ENCODE peak calls at places on chromosomes 11 and 22, in four cellular contexts. D is astrocyte, K is neural crest cell, X is testis. J is an unnamed sample.

GRCh38 chr11:76614471-76615183 is 55.9 kb downstream of the LRRC32 start:
- DNase-seq in D (no peak), K (no peak), X (no peak), J (no peak)

GRCh38 chr11:103631841-103632240 is 404.6 kb upstream of the DDI1 start:
- DNase-seq in D (no peak), K (no peak), X (no peak), J (no peak)

GRCh38 chr11:112100457-112100856 is 13.8 kb downstream of the SDHD start:
- DNase-seq in D (peak; percentile 29), K (no peak), X (no peak), J (no peak)

GRCh38 chr22:46791201-46791731 is 28.8 kb downstream of the TBC1D22A start:
- DNase-seq in D (peak; percentile 58), K (no peak), X (no peak), J (no peak)

GRCh38 chr11:119410501-119410900 is 12.5 kb downstream of the THY1 start:
- DNase-seq in D (no peak), K (no peak), X (no peak), J (no peak)

GRCh38 chr22:41364955-41365354 is 16.8 kb upstream of the TEF start:
- DNase-seq in D (no peak), K (no peak), X (no peak), J (no peak)

GRCh38 chr11:129655247-129655832 is 160.3 kb upstream of the TMEM45B start:
- DNase-seq in D (no peak), K (no peak), X (no peak), J (no peak)

GRCh38 chr11:46120711-46121327 is 435 bp downstream of the PHF21A start:
- DNase-seq in D (peak; percentile 82), K (peak; percentile 34), X (peak; percentile 61), J (no peak)

GRCh38 chr11:69746780-69747742 is 28.1 kb downstream of the FGF4 start:
- DNase-seq in D (peak; percentile 18), K (no peak), X (no peak), J (no peak)

GRCh38 chr22:50046481-50047245 is 11.4 kb downstream of the TTLL8 start:
- DNase-seq in D (no peak), K (no peak), X (no peak), J (no peak)

GRCh38 chr11:116193321-116194114 is 579.3 kb downstream of the BUD13 start:
- DNase-seq in D (peak; percentile 85), K (peak; percentile 45), X (peak; percentile 31), J (no peak)

GRCh38 chr11:61163714-61164609 is 2.7 kb upstream of the VPS37C start:
- DNase-seq in D (no peak), K (no peak), X (no peak), J (no peak)

GRCh38 chr22:44026630-44027511 is 2.8 kb downstream of the PARVB start:
- DNase-seq in D (peak; percentile 61), K (no peak), X (peak; percentile 69), J (no peak)

GRCh38 chr11:4769838-4770237 is at the start of gene OR51F1:
- DNase-seq in D (no peak), K (no peak), X (no peak), J (no peak)

GRCh38 chr11:126348806-126349582 is 6.5 kb upstream of the ST3GAL4 start:
- DNase-seq in D (no peak), K (no peak), X (no peak), J (no peak)
- TF ChIP-seq CTCF in D (no peak), K (no peak), X (no peak), J (no peak)

DNA sequence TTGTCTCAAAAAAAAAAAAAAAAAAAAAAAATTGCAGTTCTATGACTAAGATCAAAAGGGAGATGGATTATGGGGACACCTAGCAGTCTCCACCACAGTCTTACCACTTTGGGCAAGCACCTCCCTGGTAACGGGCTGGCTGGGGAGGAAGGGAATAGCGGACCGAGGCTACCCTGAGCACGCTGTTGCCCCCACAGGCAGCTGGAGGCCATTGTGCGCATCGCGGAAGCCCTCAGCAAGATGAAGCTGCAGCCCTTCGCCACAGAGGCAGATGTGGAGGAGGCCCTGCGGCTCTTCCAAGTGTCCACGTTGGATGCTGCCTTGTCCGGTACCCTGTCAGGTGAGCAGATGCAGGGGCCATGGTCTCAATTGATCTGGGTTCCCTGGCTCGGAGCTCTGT is 21.2 kb downstream of the MCM5 start:
- DNase-seq in D (no peak), K (no peak), X (no peak), J (no peak)
- TF ChIP-seq CTCF in D (no peak), K (no peak), X (no peak), J (no peak)

DNA sequence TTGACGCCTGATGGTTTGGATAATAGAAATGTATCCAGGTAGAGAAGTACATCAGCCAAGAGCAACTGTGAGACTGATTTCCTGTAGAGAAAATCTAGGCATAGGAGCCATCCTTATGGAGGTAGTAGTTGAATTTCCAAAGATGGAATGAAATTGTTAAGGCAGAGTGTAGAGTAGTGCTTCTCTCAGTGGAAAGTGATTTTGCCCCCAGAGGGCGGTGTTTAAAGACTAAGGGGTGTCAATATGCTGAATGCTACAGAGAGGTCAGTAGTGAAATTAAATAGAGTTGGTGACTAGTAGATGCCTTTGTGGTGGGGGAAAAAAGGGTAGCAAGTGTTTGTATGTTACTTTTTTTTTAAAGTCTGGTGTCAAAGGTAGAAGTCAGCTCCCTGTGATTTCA is 54.5 kb downstream of the TRIM44 start:
- DNase-seq in D (no peak), K (no peak), X (no peak), J (no peak)
- TF ChIP-seq CTCF in D (no peak), K (no peak), X (no peak), J (peak; percentile 18)

DNA sequence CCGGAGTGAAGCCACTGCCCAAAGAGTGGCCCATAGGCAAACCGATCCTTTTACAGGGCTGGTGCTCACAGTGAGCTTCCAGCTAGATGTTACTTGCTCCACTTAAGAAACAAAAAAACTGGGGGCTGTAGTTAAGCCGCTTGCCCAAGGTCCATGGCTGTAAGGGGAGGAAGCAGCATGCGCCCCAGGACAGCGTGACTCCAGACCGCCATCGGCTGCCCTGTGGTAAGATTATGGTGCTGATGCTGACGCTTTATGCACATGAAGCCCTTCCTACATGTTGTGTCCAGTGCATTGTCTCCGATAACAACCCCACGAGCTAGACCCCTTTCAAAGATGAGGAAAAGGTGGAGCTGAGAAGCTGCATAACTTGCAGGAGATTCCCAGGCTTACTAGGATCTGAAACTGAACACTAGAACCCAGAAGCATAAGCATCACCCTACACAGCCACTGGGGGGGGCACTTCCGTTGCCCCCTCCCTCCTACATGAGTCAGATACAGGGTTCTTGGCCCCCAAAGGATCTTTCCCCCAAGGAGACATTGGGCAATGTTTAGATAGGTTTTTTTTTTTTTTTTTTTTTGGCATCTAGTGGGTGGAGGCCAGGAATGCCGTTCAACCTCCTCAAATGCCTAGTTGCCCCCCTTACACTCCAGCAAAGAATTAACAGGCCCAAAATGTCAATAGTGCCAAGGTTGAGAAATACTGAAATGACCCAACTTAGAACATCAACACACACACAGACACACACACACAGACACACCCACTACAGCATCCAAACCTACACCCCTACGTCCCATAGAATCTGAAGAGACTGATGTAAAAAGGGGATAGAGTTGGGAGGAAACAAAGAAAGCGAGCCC is 53.9 kb downstream of the MN1 start:
- DNase-seq in D (no peak), K (no peak), X (no peak), J (no peak)
- TF ChIP-seq CTCF in D (peak; percentile 31), K (no peak), X (no peak), J (peak; percentile 57)

GRCh38 chr22:26239561-26239960 is 70.3 kb downstream of the SEZ6L start:
- DNase-seq in D (peak; percentile 2), K (no peak), X (no peak), J (no peak)
- TF ChIP-seq CTCF in D (no peak), K (no peak), X (no peak), J (no peak)

DNA sequence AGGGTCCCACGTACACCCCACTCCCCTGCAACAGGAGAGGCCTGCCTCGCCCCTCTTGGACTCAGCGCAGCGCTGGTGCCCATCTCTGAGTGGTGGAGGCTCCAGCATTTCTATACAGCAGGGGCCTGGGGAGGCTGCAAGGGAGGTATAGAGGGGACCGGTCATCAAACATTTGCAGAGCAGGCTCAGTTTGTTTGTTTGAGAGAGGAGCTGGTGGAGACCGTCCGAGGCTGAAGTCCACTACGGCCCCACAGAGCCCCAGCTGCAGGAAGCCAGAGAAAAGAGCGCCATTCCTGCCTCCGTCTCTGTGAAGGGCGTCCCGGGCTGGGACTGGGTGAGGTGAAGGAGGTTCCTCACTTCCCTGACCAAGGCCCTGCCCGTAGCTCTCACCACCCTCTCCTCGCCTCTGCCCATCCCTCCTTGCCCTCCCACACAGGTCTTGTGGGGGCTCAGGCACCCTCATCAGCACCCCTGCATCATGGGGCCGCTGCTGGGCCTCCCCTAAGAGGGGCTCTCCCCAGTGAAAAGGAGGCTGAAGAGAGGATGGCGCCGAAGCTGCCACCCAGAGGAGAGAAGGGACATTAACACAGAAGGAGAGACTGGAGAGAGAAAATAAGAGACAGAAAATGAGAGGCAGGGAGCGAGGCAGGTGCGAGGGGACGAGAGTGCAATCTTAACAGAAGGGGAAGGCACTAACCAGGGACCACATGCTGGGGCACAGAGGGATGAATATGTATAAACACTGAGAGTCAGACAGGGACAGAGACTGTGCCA is 24.6 kb downstream of the RPUSD4 start:
- DNase-seq in D (no peak), K (no peak), X (no peak), J (no peak)
- TF ChIP-seq CTCF in D (no peak), K (peak; percentile 41), X (no peak), J (peak; percentile 40)

GRCh38 chr22:35872451-35872850 is 154.8 kb downstream of the APOL5 start:
- DNase-seq in D (no peak), K (no peak), X (no peak), J (no peak)

GRCh38 chr22:35868938-35869337 is 151.3 kb downstream of the APOL5 start:
- DNase-seq in D (peak; percentile 55), K (no peak), X (no peak), J (no peak)

GRCh38 chr22:35870517-35871275 is 153.0 kb downstream of the APOL5 start:
- DNase-seq in D (no peak), K (no peak), X (no peak), J (no peak)

GRCh38 chr22:35873426-35873825 is 155.2 kb downstream of the RBFOX2 start:
- DNase-seq in D (no peak), K (no peak), X (no peak), J (no peak)
- TF ChIP-seq CTCF in D (no peak), K (no peak), X (no peak), J (no peak)

DNA sequence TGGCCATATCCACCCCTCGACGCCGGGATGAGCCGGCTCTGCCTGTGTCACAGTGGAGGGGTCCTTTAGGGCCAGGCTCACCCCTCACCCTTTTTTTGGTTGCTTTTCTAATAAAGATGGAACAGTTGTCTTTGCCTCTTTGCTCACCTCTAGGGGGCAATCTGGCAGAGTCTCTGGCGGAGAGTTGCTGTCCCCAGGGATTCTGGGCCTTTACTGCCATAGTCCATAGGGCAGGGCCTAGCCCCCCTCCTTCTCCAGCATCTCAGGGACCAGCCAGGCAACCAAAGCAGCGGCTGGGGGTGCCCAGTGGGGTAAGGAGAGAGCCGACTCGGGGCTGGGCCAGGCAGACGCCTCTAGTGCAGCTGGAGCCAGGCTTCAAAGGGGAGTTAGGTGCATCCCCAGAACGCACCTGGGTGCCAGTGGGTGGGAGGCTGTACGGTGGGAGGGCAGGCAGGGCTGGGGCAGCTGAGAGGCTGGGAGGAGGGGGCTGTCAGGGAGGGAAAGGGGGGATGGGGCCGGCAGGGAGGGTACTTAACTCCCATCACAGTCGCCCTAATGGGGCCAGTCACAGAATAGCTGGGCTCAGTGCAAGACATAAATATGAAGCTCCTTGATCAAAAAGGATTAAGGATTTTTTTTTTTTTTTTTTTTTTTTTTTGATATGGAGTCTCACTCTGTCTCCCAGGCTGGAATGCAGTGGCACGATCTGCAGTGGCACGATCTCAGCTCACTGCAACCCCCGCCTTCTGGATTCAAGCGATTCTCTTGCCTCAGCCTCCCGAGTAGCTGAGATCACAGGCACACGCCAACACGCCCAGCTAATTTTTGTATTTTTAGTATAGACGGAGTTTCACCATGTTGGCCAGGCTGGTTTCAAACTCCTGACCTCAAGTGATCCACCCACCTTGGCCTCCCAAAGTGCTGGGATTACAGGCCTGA is 2.5 kb upstream of the SUSD2 start:
- DNase-seq in D (no peak), K (no peak), X (no peak), J (no peak)
- TF ChIP-seq CTCF in D (peak; percentile 29), K (peak; percentile 48), X (no peak), J (peak; percentile 40)

J was measured in osteocyte.